ENCODE peak calls at places on chromosome 13, in nine cellular contexts. F is sciatic nerve, G is AG08396, E is neuronal stem cell, U is HFFc6, I is amniotic stem cell, D is ascending aorta, Z is skeletal muscle cell, A is HuH-7. M is an unnamed sample.
A peak's percentile ranks its signal among the peaks of the same experiment; 100 is the strongest.

GRCh38 chr13:40776232-40776631 is 5.2 kb upstream of the MRPS31 start:
- DNase-seq in F (no peak), G (no peak), E (no peak), U (no peak), I (no peak), D (no peak), Z (no peak), A (no peak), M (no peak)

GRCh38 chr13:98172570-98173405 is 4.3 kb downstream of the RNF113B start:
- DNase-seq in F (no peak), G (no peak), E (no peak), U (no peak), I (no peak), D (no peak), Z (no peak), A (peak; percentile 13), M (no peak)

GRCh38 chr13:92745233-92745632 is 481.4 kb upstream of the GPC6 start:
- DNase-seq in F (no peak), G (no peak), E (no peak), U (no peak), I (no peak), D (no peak), Z (no peak), A (no peak), M (no peak)

GRCh38 chr13:113584870-113585671 is 518 bp downstream of the TFDP1 start:
- DNase-seq in F (peak; percentile 55), G (peak; percentile 47), E (no peak), U (no peak), I (no peak), D (peak; percentile 62), Z (no peak), A (peak; percentile 48), M (no peak)

GRCh38 chr13:95100525-95101121 is 200.6 kb downstream of the ABCC4 start:
- DNase-seq in F (no peak), G (no peak), E (peak; percentile 74), U (peak; percentile 96), I (peak; percentile 15), D (no peak), Z (peak; percentile 77), A (no peak), M (no peak)

GRCh38 chr13:65638572-65639168 is 1591.5 kb downstream of the PCDH9 start:
- DNase-seq in F (no peak), G (peak; percentile 8), E (peak; percentile 6), U (peak; percentile 45), I (peak; percentile 17), D (no peak), Z (peak; percentile 8), A (peak; percentile 10), M (no peak)

GRCh38 chr13:102814025-102814607 is 15.2 kb downstream of the BIVM start:
- DNase-seq in F (no peak), G (no peak), E (no peak), U (no peak), I (no peak), D (no peak), Z (no peak), A (no peak), M (no peak)

GRCh38 chr13:78137404-78138142 is 218.9 kb upstream of the EDNRB start:
- DNase-seq in F (no peak), G (peak; percentile 53), E (peak; percentile 65), U (peak; percentile 65), I (peak; percentile 35), D (no peak), Z (peak; percentile 14), A (peak; percentile 25), M (no peak)

M was measured in tibial nerve.